ENCODE peak calls at places on chromosome 6, in eight cellular contexts. P is ureter; U is psoas muscle; D is RCC 7860; T is T-helper 2 cell; K is activated CD4-positive, alpha-beta T cell treated with anti-CD3 and anti-CD28 coated beads, Interleukin-2, amount 50 U/mL, for 48 hours; Q is sciatic nerve; L is WTC11. I is an unnamed sample.

GRCh38 chr6:108578595-108579038 is 17.9 kb downstream of the FOXO3 start:
- DNase-seq in P (no peak), U (no peak), D (peak), T (no peak), K (no peak), Q (no peak), L (no peak), I (no peak)

GRCh38 chr6:116395647-116396046 is 24.9 kb downstream of the DSE start:
- DNase-seq in P (no peak), U (no peak), D (no peak), T (no peak), K (no peak), Q (no peak), L (no peak), I (no peak)

GRCh38 chr6:159036673-159037072 is 8.1 kb downstream of the TAGAP start:
- DNase-seq in P (no peak), U (no peak), D (no peak), T (peak), K (no peak), Q (no peak), L (no peak), I (no peak)

GRCh38 chr6:103750603-103751002 is 1109.1 kb downstream of the HACE1 start:
- DNase-seq in P (no peak), U (no peak), D (no peak), T (no peak), K (no peak), Q (no peak), L (no peak), I (no peak)

GRCh38 chr6:45630314-45630713 is 252.6 kb upstream of the SUPT3H start:
- DNase-seq in P (no peak), U (no peak), D (no peak), T (no peak), K (no peak), Q (no peak), L (no peak), I (no peak)

GRCh38 chr6:130560231-130560630 is 194.4 kb downstream of the TMEM200A start:
- DNase-seq in P (no peak), U (no peak), D (no peak), T (no peak), K (no peak), Q (no peak), L (no peak), I (no peak)

GRCh38 chr6:41672816-41673703 is 34.8 kb downstream of the MDFI start:
- DNase-seq in P (no peak), U (peak), D (no peak), T (no peak), K (no peak), Q (no peak), L (no peak), I (no peak)

GRCh38 chr6:7219310-7219709 is 93.7 kb downstream of the SSR1 start:
- DNase-seq in P (no peak), U (peak), D (peak), T (no peak), K (no peak), Q (no peak), L (no peak), I (no peak)

GRCh38 chr6:16196958-16197576 is 41.3 kb upstream of the GMPR start:
- DNase-seq in P (no peak), U (no peak), D (no peak), T (no peak), K (no peak), Q (no peak), L (no peak), I (no peak)

GRCh38 chr6:45436544-45437440 is 59.1 kb upstream of the SUPT3H start:
- DNase-seq in P (no peak), U (no peak), D (peak), T (no peak), K (no peak), Q (no peak), L (no peak), I (peak)

GRCh38 chr6:11343963-11344714 is 111.7 kb upstream of the NEDD9 start:
- DNase-seq in P (no peak), U (no peak), D (peak), T (no peak), K (no peak), Q (no peak), L (no peak), I (no peak)

GRCh38 chr6:149909701-149910470 is 12.0 kb upstream of the RAET1E start:
- DNase-seq in P (no peak), U (no peak), D (no peak), T (no peak), K (no peak), Q (peak), L (no peak), I (no peak)

GRCh38 chr6:161054876-161055275 is 63.3 kb downstream of the MAP3K4 start:
- DNase-seq in P (no peak), U (no peak), D (no peak), T (no peak), K (no peak), Q (no peak), L (no peak), I (no peak)

GRCh38 chr6:3775906-3776305 is 24.4 kb upstream of the PXDC1 start:
- DNase-seq in P (no peak), U (no peak), D (no peak), T (no peak), K (no peak), Q (no peak), L (no peak), I (no peak)

GRCh38 chr6:144922120-144922722 is 637.1 kb downstream of the UTRN start:
- DNase-seq in P (no peak), U (no peak), D (no peak), T (no peak), K (no peak), Q (no peak), L (no peak), I (no peak)

GRCh38 chr6:12348530-12349511 is 58.7 kb downstream of the EDN1 start:
- DNase-seq in P (no peak), U (no peak), D (peak), T (no peak), K (no peak), Q (no peak), L (no peak), I (no peak)

GRCh38 chr6:14109411-14109826 is 8.2 kb upstream of the CD83 start:
- DNase-seq in P (no peak), U (no peak), D (no peak), T (no peak), K (no peak), Q (no peak), L (no peak), I (no peak)

GRCh38 chr6:13336553-13336952 is 8.2 kb upstream of the TBC1D7 start:
- DNase-seq in P (peak), U (peak), D (peak), T (peak), K (peak), Q (peak), L (peak), I (peak)

GRCh38 chr6:42332916-42333315 is 115.3 kb upstream of the MRPS10 start:
- DNase-seq in P (no peak), U (no peak), D (no peak), T (no peak), K (no peak), Q (no peak), L (no peak), I (no peak)

GRCh38 chr6:131597448-131597847 is 24.4 kb downstream of the ARG1 start:
- DNase-seq in P (no peak), U (no peak), D (peak), T (no peak), K (no peak), Q (no peak), L (no peak), I (no peak)

GRCh38 chr6:32255212-32256153 is 31.6 kb upstream of the NOTCH4 start:
- DNase-seq in P (peak), U (peak), D (peak), T (peak), K (peak), Q (peak), L (peak), I (no peak)

GRCh38 chr6:15368873-15369272 is 123.0 kb downstream of the JARID2 start:
- DNase-seq in P (no peak), U (no peak), D (no peak), T (no peak), K (no peak), Q (no peak), L (no peak), I (no peak)

GRCh38 chr6:159898519-159898918 is 7.7 kb downstream of the MAS1 start:
- DNase-seq in P (no peak), U (no peak), D (no peak), T (no peak), K (no peak), Q (no peak), L (no peak), I (no peak)

GRCh38 chr6:151757506-151757955 is 50.0 kb upstream of the ESR1 start:
- DNase-seq in P (no peak), U (no peak), D (no peak), T (no peak), K (no peak), Q (no peak), L (no peak), I (no peak)

I was measured in SK-N-MC.